ENCODE peak calls at places on chromosome 2, in ten cellular contexts. One of them, this sample, is unnamed.

GRCh38 chr2:82139979-82140611 is 1835.5 kb upstream of the LRRTM1 start:
- DNase-seq in Peyer's patch: no peak
- DNase-seq in midbrain: no peak
- DNase-seq in RCC 7860: no peak
- DNase-seq in naive thymus-derived CD4-positive, alpha-beta T cell: no peak
- DNase-seq in activated CD8-positive, alpha-beta memory T cell treated with anti-CD3 and anti-CD28 coated beads, Interleukin-2, amount 50 U/mL, for 48 hours: no peak
- DNase-seq in hepatocyte: peak
- DNase-seq in MCF 10A: no peak
- DNase-seq in fibroblast of the aortic adventitia: no peak
- DNase-seq in MV-4-11: no peak
- DNase-seq in this sample: no peak

GRCh38 chr2:23692901-23693605 is 233.9 kb downstream of the ATAD2B start:
- DNase-seq in Peyer's patch: no peak
- DNase-seq in midbrain: no peak
- DNase-seq in RCC 7860: no peak
- DNase-seq in naive thymus-derived CD4-positive, alpha-beta T cell: no peak
- DNase-seq in activated CD8-positive, alpha-beta memory T cell treated with anti-CD3 and anti-CD28 coated beads, Interleukin-2, amount 50 U/mL, for 48 hours: no peak
- DNase-seq in hepatocyte: no peak
- DNase-seq in MCF 10A: no peak
- DNase-seq in fibroblast of the aortic adventitia: no peak
- DNase-seq in MV-4-11: no peak
- DNase-seq in this sample: no peak

GRCh38 chr2:225164406-225165048 is 122.3 kb upstream of the DOCK10 start:
- DNase-seq in Peyer's patch: no peak
- DNase-seq in midbrain: no peak
- DNase-seq in RCC 7860: no peak
- DNase-seq in naive thymus-derived CD4-positive, alpha-beta T cell: no peak
- DNase-seq in activated CD8-positive, alpha-beta memory T cell treated with anti-CD3 and anti-CD28 coated beads, Interleukin-2, amount 50 U/mL, for 48 hours: no peak
- DNase-seq in hepatocyte: no peak
- DNase-seq in MCF 10A: no peak
- DNase-seq in fibroblast of the aortic adventitia: peak
- DNase-seq in MV-4-11: peak
- DNase-seq in this sample: no peak

GRCh38 chr2:136131484-136131960 is 13.6 kb upstream of the CXCR4 start:
- DNase-seq in Peyer's patch: peak
- DNase-seq in midbrain: no peak
- DNase-seq in RCC 7860: no peak
- DNase-seq in naive thymus-derived CD4-positive, alpha-beta T cell: peak
- DNase-seq in activated CD8-positive, alpha-beta memory T cell treated with anti-CD3 and anti-CD28 coated beads, Interleukin-2, amount 50 U/mL, for 48 hours: no peak
- DNase-seq in hepatocyte: no peak
- DNase-seq in MCF 10A: no peak
- DNase-seq in fibroblast of the aortic adventitia: no peak
- DNase-seq in MV-4-11: peak
- DNase-seq in this sample: no peak

GRCh38 chr2:170512271-170512670 is 202.9 kb upstream of the SP5 start:
- DNase-seq in Peyer's patch: no peak
- DNase-seq in midbrain: peak
- DNase-seq in RCC 7860: no peak
- DNase-seq in naive thymus-derived CD4-positive, alpha-beta T cell: no peak
- DNase-seq in activated CD8-positive, alpha-beta memory T cell treated with anti-CD3 and anti-CD28 coated beads, Interleukin-2, amount 50 U/mL, for 48 hours: no peak
- DNase-seq in hepatocyte: no peak
- DNase-seq in MCF 10A: no peak
- DNase-seq in fibroblast of the aortic adventitia: no peak
- DNase-seq in MV-4-11: no peak
- DNase-seq in this sample: no peak

GRCh38 chr2:182302174-182302573 is 124.7 kb downstream of the PDE1A start:
- DNase-seq in Peyer's patch: no peak
- DNase-seq in midbrain: no peak
- DNase-seq in RCC 7860: no peak
- DNase-seq in naive thymus-derived CD4-positive, alpha-beta T cell: no peak
- DNase-seq in activated CD8-positive, alpha-beta memory T cell treated with anti-CD3 and anti-CD28 coated beads, Interleukin-2, amount 50 U/mL, for 48 hours: no peak
- DNase-seq in hepatocyte: no peak
- DNase-seq in MCF 10A: peak
- DNase-seq in fibroblast of the aortic adventitia: peak
- DNase-seq in MV-4-11: no peak
- DNase-seq in this sample: no peak

GRCh38 chr2:216807861-216808272 is 52.0 kb downstream of the TNP1 start:
- DNase-seq in Peyer's patch: no peak
- DNase-seq in midbrain: no peak
- DNase-seq in RCC 7860: no peak
- DNase-seq in naive thymus-derived CD4-positive, alpha-beta T cell: no peak
- DNase-seq in activated CD8-positive, alpha-beta memory T cell treated with anti-CD3 and anti-CD28 coated beads, Interleukin-2, amount 50 U/mL, for 48 hours: no peak
- DNase-seq in hepatocyte: no peak
- DNase-seq in MCF 10A: no peak
- DNase-seq in fibroblast of the aortic adventitia: no peak
- DNase-seq in MV-4-11: peak
- DNase-seq in this sample: no peak

GRCh38 chr2:101883860-101884259 is 107.9 kb upstream of the IL1R2 start:
- DNase-seq in Peyer's patch: no peak
- DNase-seq in midbrain: no peak
- DNase-seq in RCC 7860: peak
- DNase-seq in naive thymus-derived CD4-positive, alpha-beta T cell: peak
- DNase-seq in activated CD8-positive, alpha-beta memory T cell treated with anti-CD3 and anti-CD28 coated beads, Interleukin-2, amount 50 U/mL, for 48 hours: no peak
- DNase-seq in hepatocyte: peak
- DNase-seq in MCF 10A: peak
- DNase-seq in fibroblast of the aortic adventitia: peak
- DNase-seq in MV-4-11: peak
- DNase-seq in this sample: no peak

GRCh38 chr2:16053437-16054257 is 113.3 kb downstream of the MYCN start:
- DNase-seq in Peyer's patch: no peak
- DNase-seq in midbrain: no peak
- DNase-seq in RCC 7860: no peak
- DNase-seq in naive thymus-derived CD4-positive, alpha-beta T cell: no peak
- DNase-seq in activated CD8-positive, alpha-beta memory T cell treated with anti-CD3 and anti-CD28 coated beads, Interleukin-2, amount 50 U/mL, for 48 hours: no peak
- DNase-seq in hepatocyte: no peak
- DNase-seq in MCF 10A: no peak
- DNase-seq in fibroblast of the aortic adventitia: no peak
- DNase-seq in MV-4-11: no peak
- DNase-seq in this sample: no peak

This sample was measured in sciatic nerve.